ENCODE peak calls at places on chromosomes 6 and 20, in four cellular contexts. X, H, S and G are unnamed samples.

GRCh38 chr6:106908386-106908840 is 66.1 kb downstream of the CD24 start:
- DNase-seq in X (no peak), H (no peak), S (no peak), G (no peak)

GRCh38 chr6:61562098-61562497 is 723.9 kb downstream of the KHDRBS2 start:
- DNase-seq in X (no peak), H (no peak), S (no peak), G (no peak)

GRCh38 chr6:123810948-123811347 is 7.3 kb downstream of the NKAIN2 start:
- DNase-seq in X (no peak), H (no peak), S (no peak), G (no peak)

GRCh38 chr6:136607932-136608772 is 57.9 kb upstream of the MAP7 start:
- DNase-seq in X (peak; percentile 17), H (no peak), S (peak; percentile 83), G (no peak)

GRCh38 chr20:32762754-32763201 is 593 bp downstream of the DNMT3B start:
- DNase-seq in X (no peak), H (no peak), S (no peak), G (no peak)

GRCh38 chr20:17995967-17996819 is 27.4 kb downstream of the MGME1 start:
- DNase-seq in X (no peak), H (no peak), S (no peak), G (no peak)

GRCh38 chr6:136251394-136251793 is 1.3 kb upstream of the MTFR2 start:
- DNase-seq in X (no peak), H (no peak), S (no peak), G (no peak)

GRCh38 chr6:170067257-170067656 is 223.6 kb downstream of the DLL1 start:
- DNase-seq in X (no peak), H (peak; percentile 61), S (peak; percentile 22), G (no peak)

GRCh38 chr6:447381-448165 is 56.0 kb downstream of the IRF4 start:
- DNase-seq in X (no peak), H (no peak), S (no peak), G (no peak)

GRCh38 chr6:137025786-137026730 is 18.7 kb downstream of the IL20RA start:
- DNase-seq in X (peak; percentile 56), H (no peak), S (no peak), G (peak; percentile 77)

GRCh38 chr20:44618318-44618731 is 33.2 kb downstream of the ADA start:
- DNase-seq in X (no peak), H (no peak), S (peak; percentile 69), G (no peak)

GRCh38 chr6:44058617-44059358 is 68.5 kb downstream of the MRPL14 start:
- DNase-seq in X (no peak), H (peak; percentile 94), S (peak; percentile 74), G (peak; percentile 95)

GRCh38 chr20:776165-776564 is 7.9 kb upstream of the SLC52A3 start:
- DNase-seq in X (no peak), H (no peak), S (no peak), G (no peak)

GRCh38 chr6:32401564-32401963 is 5.4 kb downstream of the BTNL2 start:
- DNase-seq in X (no peak), H (no peak), S (no peak), G (no peak)

GRCh38 chr20:25676164-25676809 is 20.4 kb downstream of the ZNF337 start:
- DNase-seq in X (no peak), H (no peak), S (no peak), G (peak; percentile 87)

GRCh38 chr6:35727206-35727934 is 9.5 kb upstream of the ARMC12 start:
- DNase-seq in X (no peak), H (peak; percentile 99), S (peak; percentile 76), G (peak; percentile 97)

GRCh38 chr6:22250486-22250885 is 46.4 kb downstream of the PRL start:
- DNase-seq in X (no peak), H (no peak), S (no peak), G (no peak)

GRCh38 chr20:25867776-25868649 is 171.4 kb upstream of the ZNF337 start:
- DNase-seq in X (no peak), H (peak; percentile 89), S (peak; percentile 79), G (no peak)

GRCh38 chr6:139483082-139483481 is 108.6 kb upstream of the CITED2 start:
- DNase-seq in X (no peak), H (no peak), S (no peak), G (no peak)

GRCh38 chr6:3061501-3061941 is 6.8 kb upstream of the RIPK1 start:
- DNase-seq in X (no peak), H (no peak), S (no peak), G (no peak)

GRCh38 chr20:48674461-48674860 is 153.3 kb downstream of the PREX1 start:
- DNase-seq in X (no peak), H (no peak), S (no peak), G (no peak)

GRCh38 chr6:112639436-112639835 is 292.3 kb downstream of the RFPL4B start:
- DNase-seq in X (no peak), H (no peak), S (no peak), G (no peak)

GRCh38 chr20:38168791-38169589 is 3.9 kb upstream of the TGM2 start:
- DNase-seq in X (no peak), H (no peak), S (peak; percentile 30), G (no peak)

GRCh38 chr6:2384518-2384917 is 139.1 kb upstream of the GMDS start:
- DNase-seq in X (no peak), H (no peak), S (no peak), G (no peak)

DNA sequence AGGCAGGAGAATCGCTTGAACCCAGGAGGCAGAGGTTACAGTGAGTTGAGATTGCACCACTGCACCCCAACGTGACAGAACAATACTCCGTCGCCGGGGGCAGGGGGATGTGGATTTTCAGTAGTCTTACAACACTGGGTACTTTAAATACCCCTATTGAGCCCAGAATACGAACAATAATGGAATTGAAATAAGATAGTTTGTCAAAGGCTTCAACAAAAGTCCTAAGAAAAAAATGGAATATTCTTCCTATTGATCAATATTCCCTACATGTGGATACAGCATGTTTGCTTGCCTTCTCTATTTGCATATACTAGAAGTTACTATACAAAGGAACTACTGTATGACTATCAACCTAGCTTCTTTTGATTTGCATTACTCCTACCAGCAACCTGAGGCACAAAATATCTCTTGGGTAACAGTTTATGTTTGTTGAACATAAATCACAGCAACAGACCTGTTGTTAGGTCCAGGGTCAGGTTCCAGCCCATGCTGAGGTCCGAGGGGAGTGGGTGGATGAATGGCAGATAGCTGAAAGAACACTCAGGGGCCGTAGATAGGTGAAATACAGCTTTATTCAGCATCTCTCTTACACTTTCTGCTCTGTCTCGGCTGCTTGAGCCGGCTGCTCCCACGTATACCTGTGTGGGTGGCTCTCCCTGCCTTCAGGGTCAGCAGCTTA is 23.9 kb downstream of the MAN1A1 start:
- DNase-seq in X (no peak), H (no peak), S (no peak), G (no peak)
- TF ChIP-seq POLR2AphosphoS5 in X (no peak), H (no peak), S (no peak), G (no peak)

DNA sequence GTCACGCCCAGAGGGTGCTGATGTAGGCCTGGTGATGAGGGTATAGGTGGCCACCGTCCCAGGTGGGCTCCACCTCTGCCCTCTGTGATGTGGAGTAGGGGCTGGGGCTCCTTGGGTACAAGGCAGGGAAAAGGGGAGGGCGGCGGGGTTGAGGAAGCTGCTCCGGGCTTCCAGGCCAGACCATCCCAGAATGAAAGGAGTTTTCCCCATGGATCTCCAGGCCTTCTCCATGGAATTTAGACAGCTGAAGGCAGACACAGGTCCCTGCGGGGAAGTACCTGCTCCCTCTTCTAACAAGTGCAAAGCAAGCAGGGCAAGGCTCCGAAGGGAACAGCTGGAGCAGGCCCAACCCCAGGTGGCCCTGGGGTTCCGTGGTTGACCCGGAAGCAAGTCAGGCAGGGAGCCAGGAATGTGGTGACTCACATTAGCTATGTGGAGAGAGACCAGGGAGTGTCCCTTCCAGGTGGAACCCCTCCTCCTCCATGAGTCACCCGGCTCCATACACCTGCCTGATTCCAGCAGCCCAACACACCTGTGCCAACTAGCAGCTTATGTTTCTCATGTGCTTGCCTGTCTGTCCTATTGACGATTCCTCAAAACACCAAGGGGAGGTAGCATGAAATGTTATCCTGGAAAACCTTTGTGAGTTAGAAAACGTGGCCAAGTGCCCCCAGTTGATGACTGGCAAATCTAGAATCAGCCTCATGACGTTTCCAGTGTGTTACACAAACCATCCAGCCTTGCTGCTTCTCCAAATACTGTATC is 59.7 kb upstream of the SNX9 start:
- DNase-seq in X (no peak), H (peak; percentile 81), S (peak; percentile 99), G (no peak)
- TF ChIP-seq EP300 in X (no peak), H (no peak), S (no peak), G (no peak)

DNA sequence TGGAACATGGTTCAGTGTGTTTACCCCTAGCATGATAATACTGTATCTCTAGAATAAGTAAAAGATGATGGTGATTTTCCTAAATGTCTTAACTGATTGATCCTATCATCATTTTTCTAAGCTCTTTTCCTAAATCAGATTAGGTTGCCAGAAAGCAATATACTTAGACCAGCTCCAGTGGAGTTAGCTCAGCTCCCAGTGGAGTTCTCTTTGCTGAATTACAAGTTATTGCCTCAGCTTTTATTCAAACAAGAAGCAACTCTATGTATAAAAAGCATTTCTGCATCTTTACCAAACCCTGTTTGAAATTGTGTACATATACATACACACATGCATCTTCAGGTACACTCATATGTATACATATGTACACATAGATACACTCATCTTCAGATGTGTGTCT is 44.9 kb downstream of the SNX9 start:
- DNase-seq in X (no peak), H (no peak), S (no peak), G (no peak)
- H3K4me1 ChIP-seq in X (no peaks in the 10 kb centered on the region), H (no peaks in the 10 kb centered on the region), S (peaks cover 6% of the 10 kb centered on the region), G (peaks cover 18% of the 10 kb centered on the region)

DNA sequence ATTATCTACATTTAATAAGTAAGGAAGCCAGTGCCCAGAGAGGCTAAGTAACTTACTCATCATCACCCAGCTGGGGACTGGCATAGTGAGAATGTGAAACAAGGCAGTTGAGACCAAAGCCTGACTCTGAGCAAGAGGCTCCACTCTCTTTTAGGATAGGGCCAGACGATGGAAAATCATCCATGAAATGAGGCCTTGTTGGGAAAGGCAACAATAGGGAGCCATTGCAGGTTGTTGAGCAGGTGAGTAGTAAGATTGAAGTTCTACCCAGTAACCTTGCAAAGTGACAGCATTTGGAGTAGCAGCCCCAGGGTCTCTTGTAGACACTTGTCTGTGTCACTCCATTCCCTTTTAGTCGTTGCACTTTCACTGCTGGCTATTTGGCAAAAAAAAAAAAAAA is 2.5 kb upstream of the CPNE5 start:
- DNase-seq in X (no peak), H (no peak), S (no peak), G (no peak)
- TF ChIP-seq POLR2AphosphoS5 in X (no peak), H (no peak), S (no peak), G (no peak)